ENCODE peak calls at places on chromosomes 4 and X, in four cellular contexts. One of them, this sample, is unnamed.

GRCh38 chr4:90317785-90318184 is 190.6 kb downstream of the CCSER1 start:
- DNase-seq in natural killer cell: no peak
- DNase-seq in fibroblast of pulmonary artery: peak; percentile 93
- DNase-seq in foreskin fibroblast: peak; percentile 59
- DNase-seq in this sample: peak; percentile 44

GRCh38 chr4:147518846-147519767 is 38.2 kb downstream of the EDNRA start:
- DNase-seq in natural killer cell: no peak
- DNase-seq in fibroblast of pulmonary artery: peak; percentile 89
- DNase-seq in foreskin fibroblast: peak; percentile 63
- DNase-seq in this sample: peak; percentile 59

GRCh38 chr4:185504098-185505047 is 30.9 kb downstream of the PDLIM3 start:
- DNase-seq in natural killer cell: no peak
- DNase-seq in fibroblast of pulmonary artery: peak; percentile 75
- DNase-seq in foreskin fibroblast: peak; percentile 45
- DNase-seq in this sample: no peak

GRCh38 chr4:154164931-154165839 is 326.4 kb downstream of the DCHS2 start:
- DNase-seq in natural killer cell: no peak
- DNase-seq in fibroblast of pulmonary artery: peak; percentile 78
- DNase-seq in foreskin fibroblast: peak; percentile 79
- DNase-seq in this sample: peak; percentile 64

GRCh38 chr4:104210420-104210819 is 284.3 kb downstream of the CXXC4 start:
- DNase-seq in natural killer cell: no peak
- DNase-seq in fibroblast of pulmonary artery: no peak
- DNase-seq in foreskin fibroblast: no peak
- DNase-seq in this sample: no peak

GRCh38 chr4:185945238-185945637 is 123.7 kb upstream of the TLR3 start:
- DNase-seq in natural killer cell: no peak
- DNase-seq in fibroblast of pulmonary artery: no peak
- DNase-seq in foreskin fibroblast: no peak
- DNase-seq in this sample: no peak

GRCh38 chr4:120299631-120300030 is 233.0 kb upstream of the MAD2L1 start:
- DNase-seq in natural killer cell: no peak
- DNase-seq in fibroblast of pulmonary artery: no peak
- DNase-seq in foreskin fibroblast: no peak
- DNase-seq in this sample: no peak

GRCh38 chr4:47835489-47835888 is 2.4 kb downstream of the CORIN start:
- DNase-seq in natural killer cell: no peak
- DNase-seq in fibroblast of pulmonary artery: no peak
- DNase-seq in foreskin fibroblast: no peak
- DNase-seq in this sample: no peak

GRCh38 chr4:44121210-44121609 is 327.4 kb downstream of the KCTD8 start:
- DNase-seq in natural killer cell: no peak
- DNase-seq in fibroblast of pulmonary artery: peak; percentile 23
- DNase-seq in foreskin fibroblast: no peak
- DNase-seq in this sample: peak; percentile 55

GRCh38 chr4:71229477-71230257 is 109.2 kb upstream of the SLC4A4 start:
- DNase-seq in natural killer cell: no peak
- DNase-seq in fibroblast of pulmonary artery: peak; percentile 65
- DNase-seq in foreskin fibroblast: peak; percentile 24
- DNase-seq in this sample: peak; percentile 30

GRCh38 chrX:41435708-41436107 is 11.4 kb upstream of the NYX start:
- DNase-seq in natural killer cell: no peak
- DNase-seq in fibroblast of pulmonary artery: no peak
- DNase-seq in foreskin fibroblast: no peak
- DNase-seq in this sample: no peak

GRCh38 chrX:69524765-69525164 is 20.6 kb downstream of the NALF2 start:
- DNase-seq in natural killer cell: no peak
- DNase-seq in fibroblast of pulmonary artery: no peak
- DNase-seq in foreskin fibroblast: no peak
- DNase-seq in this sample: no peak

GRCh38 chrX:11382935-11383334 is 89.7 kb downstream of the AMELX start:
- DNase-seq in natural killer cell: no peak
- DNase-seq in fibroblast of pulmonary artery: no peak
- DNase-seq in foreskin fibroblast: no peak
- DNase-seq in this sample: no peak

GRCh38 chrX:10904220-10904619 is 206.9 kb upstream of the HCCS start:
- DNase-seq in natural killer cell: no peak
- DNase-seq in fibroblast of pulmonary artery: peak; percentile 27
- DNase-seq in foreskin fibroblast: no peak
- DNase-seq in this sample: peak; percentile 3

GRCh38 chrX:138287200-138287865 is 424.2 kb downstream of the FGF13 start:
- DNase-seq in natural killer cell: no peak
- DNase-seq in fibroblast of pulmonary artery: no peak
- DNase-seq in foreskin fibroblast: no peak
- DNase-seq in this sample: no peak

GRCh38 chrX:37509349-37509748 is 62.1 kb upstream of the LANCL3 start:
- DNase-seq in natural killer cell: no peak
- DNase-seq in fibroblast of pulmonary artery: no peak
- DNase-seq in foreskin fibroblast: no peak
- DNase-seq in this sample: no peak

GRCh38 chrX:132435222-132435621 is 53.6 kb downstream of the MBNL3 start:
- DNase-seq in natural killer cell: no peak
- DNase-seq in fibroblast of pulmonary artery: peak; percentile 33
- DNase-seq in foreskin fibroblast: peak; percentile 9
- DNase-seq in this sample: no peak

GRCh38 chr4:100169796-100170485 is 20.3 kb downstream of the DDIT4L start:
- DNase-seq in natural killer cell: no peak
- DNase-seq in fibroblast of pulmonary artery: no peak
- DNase-seq in foreskin fibroblast: no peak
- DNase-seq in this sample: no peak

GRCh38 chrX:7264399-7264798 is 116.4 kb upstream of the PUDP start:
- DNase-seq in natural killer cell: no peak
- DNase-seq in fibroblast of pulmonary artery: no peak
- DNase-seq in foreskin fibroblast: no peak
- DNase-seq in this sample: no peak

GRCh38 chr4:147311956-147312355 is 168.9 kb upstream of the EDNRA start:
- DNase-seq in natural killer cell: no peak
- DNase-seq in fibroblast of pulmonary artery: no peak
- DNase-seq in foreskin fibroblast: no peak
- DNase-seq in this sample: no peak

GRCh38 chr4:109682875-109683274 is 20.4 kb downstream of the CASP6 start:
- DNase-seq in natural killer cell: no peak
- DNase-seq in fibroblast of pulmonary artery: no peak
- DNase-seq in foreskin fibroblast: no peak
- DNase-seq in this sample: no peak

GRCh38 chr4:864456-865120 is 38.7 kb upstream of the CPLX1 start:
- DNase-seq in natural killer cell: no peak
- DNase-seq in fibroblast of pulmonary artery: no peak
- DNase-seq in foreskin fibroblast: no peak
- DNase-seq in this sample: no peak

GRCh38 chr4:14850374-14851097 is 151.7 kb upstream of the CPEB2 start:
- DNase-seq in natural killer cell: no peak
- DNase-seq in fibroblast of pulmonary artery: no peak
- DNase-seq in foreskin fibroblast: no peak
- DNase-seq in this sample: peak; percentile 85

GRCh38 chr4:40984051-40984450 is 230.3 kb downstream of the APBB2 start:
- DNase-seq in natural killer cell: no peak
- DNase-seq in fibroblast of pulmonary artery: no peak
- DNase-seq in foreskin fibroblast: no peak
- DNase-seq in this sample: no peak

DNA sequence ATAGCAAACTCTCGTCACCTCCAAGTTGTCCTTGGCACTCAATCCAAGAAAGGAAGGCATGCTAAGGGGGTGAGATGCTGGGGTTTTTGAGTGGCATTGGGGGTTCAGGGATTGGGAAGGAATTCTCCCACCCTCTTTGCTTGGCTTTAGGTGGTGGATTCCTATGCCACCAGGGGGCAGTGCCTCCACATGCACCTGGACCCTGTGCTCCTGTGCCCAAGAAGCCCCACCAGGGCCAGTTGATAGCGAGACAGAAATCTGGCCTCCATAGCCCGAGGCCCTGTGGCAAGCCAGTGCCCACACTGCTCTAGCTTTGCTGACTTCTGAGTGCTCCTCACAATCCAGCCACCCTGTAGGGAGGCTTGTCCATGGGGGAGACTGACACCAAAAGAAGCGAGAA is 2.0 kb upstream of the FATE1 start:
- DNase-seq in natural killer cell: no peak
- DNase-seq in fibroblast of pulmonary artery: peak; percentile 12
- DNase-seq in foreskin fibroblast: no peak
- DNase-seq in this sample: peak; percentile 1
- TF ChIP-seq CTCF in natural killer cell: no peak
- TF ChIP-seq CTCF in fibroblast of pulmonary artery: peak; percentile 41
- TF ChIP-seq CTCF in foreskin fibroblast: peak; percentile 38
- TF ChIP-seq CTCF in this sample: peak; percentile 52

GRCh38 chrX:100685997-100686305 is 42.0 kb downstream of the SRPX2 start:
- DNase-seq in natural killer cell: no peak
- DNase-seq in fibroblast of pulmonary artery: no peak
- DNase-seq in foreskin fibroblast: no peak
- DNase-seq in this sample: no peak
- TF ChIP-seq CTCF in natural killer cell: no peak
- TF ChIP-seq CTCF in fibroblast of pulmonary artery: no peak
- TF ChIP-seq CTCF in foreskin fibroblast: no peak
- TF ChIP-seq CTCF in this sample: no peak

GRCh38 chrX:42714981-42715688 is 62.8 kb downstream of the PPP1R2C start:
- DNase-seq in natural killer cell: no peak
- DNase-seq in fibroblast of pulmonary artery: no peak
- DNase-seq in foreskin fibroblast: no peak
- DNase-seq in this sample: peak; percentile 50
- TF ChIP-seq CTCF in natural killer cell: peak; percentile 39
- TF ChIP-seq CTCF in fibroblast of pulmonary artery: peak; percentile 24
- TF ChIP-seq CTCF in foreskin fibroblast: no peak
- TF ChIP-seq CTCF in this sample: peak; percentile 68

GRCh38 chrX:20527458-20528099 is 260.9 kb upstream of the RPS6KA3 start:
- DNase-seq in natural killer cell: no peak
- DNase-seq in fibroblast of pulmonary artery: peak; percentile 44
- DNase-seq in foreskin fibroblast: no peak
- DNase-seq in this sample: no peak
- TF ChIP-seq CTCF in natural killer cell: peak; percentile 41
- TF ChIP-seq CTCF in fibroblast of pulmonary artery: peak; percentile 37
- TF ChIP-seq CTCF in foreskin fibroblast: no peak
- TF ChIP-seq CTCF in this sample: peak; percentile 64

GRCh38 chrX:97311066-97311778 is 427.5 kb downstream of the RPA4 start:
- DNase-seq in natural killer cell: no peak
- DNase-seq in fibroblast of pulmonary artery: no peak
- DNase-seq in foreskin fibroblast: no peak
- DNase-seq in this sample: no peak

GRCh38 chrX:97314348-97314747 is 430.6 kb downstream of the RPA4 start:
- DNase-seq in natural killer cell: no peak
- DNase-seq in fibroblast of pulmonary artery: no peak
- DNase-seq in foreskin fibroblast: no peak
- DNase-seq in this sample: no peak

GRCh38 chrX:97320305-97320704 is 436.6 kb downstream of the RPA4 start:
- DNase-seq in natural killer cell: no peak
- DNase-seq in fibroblast of pulmonary artery: no peak
- DNase-seq in foreskin fibroblast: no peak
- DNase-seq in this sample: no peak

GRCh38 chrX:97310373-97310772 is 426.7 kb downstream of the RPA4 start:
- DNase-seq in natural killer cell: no peak
- DNase-seq in fibroblast of pulmonary artery: peak; percentile 13
- DNase-seq in foreskin fibroblast: no peak
- DNase-seq in this sample: peak; percentile 68

GRCh38 chrX:97315939-97316338 is 432.2 kb downstream of the RPA4 start:
- DNase-seq in natural killer cell: no peak
- DNase-seq in fibroblast of pulmonary artery: no peak
- DNase-seq in foreskin fibroblast: no peak
- DNase-seq in this sample: no peak
- TF ChIP-seq CTCF in natural killer cell: no peak
- TF ChIP-seq CTCF in fibroblast of pulmonary artery: no peak
- TF ChIP-seq CTCF in foreskin fibroblast: no peak
- TF ChIP-seq CTCF in this sample: no peak

GRCh38 chrX:45515262-45516215 is 314.9 kb upstream of the DIPK2B start:
- DNase-seq in natural killer cell: no peak
- DNase-seq in fibroblast of pulmonary artery: peak; percentile 92
- DNase-seq in foreskin fibroblast: peak; percentile 91
- DNase-seq in this sample: peak; percentile 87
- TF ChIP-seq CTCF in natural killer cell: peak; percentile 45
- TF ChIP-seq CTCF in fibroblast of pulmonary artery: peak; percentile 67
- TF ChIP-seq CTCF in foreskin fibroblast: peak; percentile 59
- TF ChIP-seq CTCF in this sample: peak; percentile 76